ENCODE peak calls at places on chromosomes 3 and 15, in nine cellular contexts. U is fibroblast of lung, K is ovary, A is sigmoid colon, I is A549, Y is Peyer's patch, E is HCT116, V is fibroblast of mammary gland, Q is transverse colon. T is an unnamed sample.

GRCh38 chr3:9291991-9292390 is 42.5 kb upstream of the SRGAP3 start:
- DNase-seq in V (peak), E (no peak), A (no peak), U (no peak), Y (no peak), K (no peak), Q (no peak), I (no peak), T (no peak)

GRCh38 chr3:36674816-36675215 is 89.5 kb downstream of the DCLK3 start:
- DNase-seq in Q (no peak), I (no peak), A (no peak), V (no peak), K (no peak), U (no peak), Y (no peak), E (no peak), T (no peak)

GRCh38 chr3:118526758-118527526 is 507.7 kb downstream of the IGSF11 start:
- DNase-seq in K (no peak), Y (no peak), V (no peak), I (no peak), Q (no peak), E (no peak), A (no peak), U (no peak), T (no peak)

GRCh38 chr3:142993958-142994442 is 7.4 kb upstream of the U2SURP start:
- DNase-seq in I (peak), E (peak), A (no peak), K (peak), Y (peak), U (peak), V (peak), Q (peak), T (peak)

GRCh38 chr3:175075269-175075668 is 216.1 kb downstream of the NAALADL2 start:
- DNase-seq in K (no peak), Y (no peak), V (peak), A (no peak), E (no peak), I (no peak), Q (no peak), U (peak), T (no peak)

GRCh38 chr3:20190991-20191390 is 5.0 kb upstream of the SGO1 start:
- DNase-seq in Q (no peak), V (no peak), A (no peak), K (no peak), U (no peak), Y (no peak), E (no peak), I (no peak), T (no peak)

GRCh38 chr3:72265250-72265649 is 480.3 kb upstream of the PROK2 start:
- DNase-seq in U (peak), A (no peak), Q (no peak), E (peak), K (no peak), Y (no peak), V (peak), I (no peak), T (no peak)

GRCh38 chr3:197466586-197467399 is 89.0 kb downstream of the BDH1 start:
- DNase-seq in U (peak), V (peak), Y (no peak), E (no peak), I (peak), Q (no peak), K (no peak), A (no peak), T (no peak)

GRCh38 chr15:39592500-39592899 is 11.6 kb downstream of the THBS1 start:
- DNase-seq in Q (peak), K (no peak), I (no peak), U (peak), E (no peak), V (peak), A (no peak), Y (no peak), T (no peak)

GRCh38 chr15:35450492-35450891 is 95.5 kb downstream of the DPH6 start:
- DNase-seq in V (peak), E (no peak), Q (no peak), A (no peak), I (no peak), Y (no peak), U (peak), K (no peak), T (no peak)

GRCh38 chr15:76185716-76186115 is 125.6 kb downstream of the ETFA start:
- DNase-seq in V (peak), K (no peak), I (peak), A (no peak), Y (no peak), E (peak), Q (no peak), U (peak), T (peak)

GRCh38 chr3:143483214-143483613 is 363.6 kb downstream of the CHST2 start:
- DNase-seq in I (no peak), Y (no peak), E (no peak), U (no peak), V (no peak), Q (no peak), A (no peak), K (no peak), T (no peak)

GRCh38 chr3:172560026-172560425 is 36.8 kb upstream of the TNFSF10 start:
- DNase-seq in I (no peak), V (no peak), Y (no peak), U (no peak), A (no peak), K (no peak), Q (no peak), E (no peak), T (no peak)

GRCh38 chr3:180523040-180523439 is 78.9 kb upstream of the TTC14 start:
- DNase-seq in U (no peak), A (no peak), K (no peak), E (no peak), V (no peak), Y (no peak), Q (no peak), I (no peak), T (no peak)

GRCh38 chr3:31699309-31699953 is 166.7 kb downstream of the STT3B start:
- DNase-seq in K (no peak), Y (no peak), U (peak), I (peak), Q (no peak), A (no peak), E (no peak), V (peak), T (no peak)

GRCh38 chr15:71664622-71665021 is 145.7 kb upstream of the NR2E3 start:
- DNase-seq in U (no peak), A (no peak), V (no peak), E (no peak), K (no peak), I (no peak), Y (no peak), Q (no peak), T (no peak)

GRCh38 chr15:72859023-72859756 is 75.6 kb upstream of the ADPGK start:
- DNase-seq in A (no peak), E (no peak), I (no peak), K (no peak), Y (no peak), U (no peak), V (no peak), Q (peak), T (no peak)

GRCh38 chr3:5217824-5218595 is 30.5 kb downstream of the EDEM1 start:
- DNase-seq in V (peak), Y (no peak), I (no peak), E (no peak), A (no peak), U (peak), Q (no peak), K (peak), T (no peak)

GRCh38 chr3:138078096-138078495 is 37.3 kb downstream of the DZIP1L start:
- DNase-seq in E (peak), I (no peak), U (no peak), Y (no peak), K (no peak), Q (no peak), A (no peak), V (peak), T (no peak)

GRCh38 chr3:108250626-108251025 is 28.4 kb upstream of the IFT57 start:
- DNase-seq in E (no peak), Q (no peak), U (no peak), I (no peak), A (no peak), Y (no peak), K (no peak), V (peak), T (no peak)

GRCh38 chr3:125052671-125053303 is 3.0 kb downstream of the HEG1 start:
- DNase-seq in K (no peak), E (no peak), Q (no peak), U (peak), A (no peak), Y (no peak), I (no peak), V (peak), T (no peak)

GRCh38 chr15:48702569-48703239 is 57.2 kb upstream of the FBN1 start:
- DNase-seq in A (no peak), U (peak), I (no peak), Y (no peak), K (no peak), E (no peak), V (no peak), Q (no peak), T (no peak)

GRCh38 chr3:141528837-141529236 is 42.0 kb downstream of the RASA2 start:
- DNase-seq in A (no peak), I (no peak), U (no peak), V (no peak), Q (no peak), Y (no peak), E (no peak), K (no peak), T (no peak)

GRCh38 chr3:52685285-52685704 is 418 bp downstream of the PBRM1 start:
- DNase-seq in I (peak), Q (peak), A (peak), Y (peak), U (no peak), V (no peak), E (peak), K (no peak), T (peak)

GRCh38 chr3:36804295-36805055 is 40.1 kb upstream of the DCLK3 start:
- DNase-seq in U (no peak), A (no peak), V (no peak), Y (no peak), E (no peak), I (no peak), Q (no peak), K (no peak), T (peak)

GRCh38 chr3:51243919-51244318 is 141.2 kb upstream of the MANF start:
- DNase-seq in E (no peak), U (no peak), Q (no peak), Y (no peak), A (no peak), I (no peak), V (no peak), K (no peak), T (no peak)

GRCh38 chr3:158105124-158105709 is 1.0 kb downstream of the SHOX2 start:
- DNase-seq in Y (peak), I (peak), Q (no peak), A (no peak), V (peak), E (no peak), U (no peak), K (no peak), T (peak)

GRCh38 chr3:61141184-61141583 is 110.1 kb downstream of the FHIT start:
- DNase-seq in Y (no peak), Q (no peak), U (no peak), V (no peak), I (no peak), A (no peak), E (peak), K (no peak), T (no peak)

GRCh38 chr15:57610130-57610529 is 18.4 kb downstream of the MYZAP start:
- DNase-seq in K (peak), I (peak), E (peak), V (peak), U (peak), A (peak), Y (no peak), Q (peak), T (no peak)

GRCh38 chr3:94099311-94099710 is 36.5 kb downstream of the NSUN3 start:
- DNase-seq in Q (no peak), V (no peak), U (no peak), E (no peak), A (no peak), K (no peak), I (no peak), Y (no peak), T (no peak)

GRCh38 chr3:139132976-139133375 is 88.3 kb upstream of the PRR23C start:
- DNase-seq in I (no peak), E (no peak), Y (no peak), Q (no peak), V (no peak), U (no peak), K (no peak), A (no peak), T (no peak)

GRCh38 chr15:72118400-72118978 is at the start of gene SENP8:
- DNase-seq in A (no peak), Q (no peak), V (no peak), E (no peak), K (no peak), U (no peak), I (peak), Y (no peak), T (peak)

GRCh38 chr15:48580736-48581135 is 64.8 kb downstream of the FBN1 start:
- DNase-seq in K (no peak), I (no peak), V (no peak), Y (no peak), U (no peak), A (no peak), Q (no peak), E (no peak), T (no peak)

GRCh38 chr3:146640955-146641867 is 36.1 kb upstream of the PLSCR5 start:
- DNase-seq in I (peak), Y (no peak), K (no peak), A (no peak), E (peak), Q (no peak), V (peak), U (peak), T (peak)

GRCh38 chr3:47473391-47473790 is 2.4 kb downstream of the SCAP start:
- DNase-seq in U (no peak), E (no peak), Q (no peak), K (no peak), I (no peak), A (no peak), V (no peak), Y (no peak), T (no peak)

GRCh38 chr3:186825294-186825821 is 17.2 kb upstream of the ADIPOQ start:
- DNase-seq in V (peak), A (no peak), Y (no peak), I (no peak), U (peak), Q (no peak), E (no peak), K (no peak), T (peak)

GRCh38 chr3:151171145-151171544 is 31.9 kb downstream of the GPR171 start:
- DNase-seq in Q (peak), U (no peak), Y (peak), E (no peak), I (no peak), A (peak), K (no peak), V (no peak), T (no peak)

DNA sequence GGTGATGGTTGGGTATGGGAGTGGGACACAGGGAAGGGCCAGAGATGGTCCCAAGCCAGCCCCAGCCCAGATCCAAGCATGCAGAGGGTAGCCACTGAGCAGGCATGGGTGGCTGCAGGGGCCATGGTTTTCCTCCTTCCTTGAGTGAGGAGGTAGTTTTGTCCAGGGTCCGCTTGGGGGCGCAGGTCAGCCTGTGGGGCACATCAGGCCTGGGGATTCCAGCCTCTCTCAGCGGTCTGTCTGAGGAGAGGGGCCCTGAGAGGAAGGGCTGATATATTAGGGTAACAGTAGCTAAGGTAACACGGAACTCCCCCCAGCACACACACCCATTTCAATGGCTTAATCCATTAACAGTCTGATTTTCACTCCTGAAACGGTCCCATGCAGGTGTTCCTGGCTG is 22.7 kb upstream of the LCTL start:
- DNase-seq in K (no peak), Y (no peak), E (no peak), Q (no peak), V (no peak), U (no peak), A (no peak), I (no peak), T (no peak)
- TF ChIP-seq CTCF in K (no peak), Y (no peak), E (peak), Q (no peak), V (no peak), U (peak), A (no peak), I (peak), T (no peak)

GRCh38 chr3:106609666-106610301 is 741.0 kb upstream of the CBLB start:
- DNase-seq in E (peak), A (peak), V (peak), I (peak), Y (peak), Q (peak), K (peak), U (peak), T (peak)
- TF ChIP-seq CTCF in E (peak), A (peak), V (peak), I (peak), Y (peak), Q (peak), K (peak), U (peak), T (peak)

GRCh38 chr3:38551026-38551832 is 55.1 kb downstream of the EXOG start:
- DNase-seq in U (no peak), Q (peak), K (no peak), A (no peak), E (no peak), I (no peak), Y (no peak), V (no peak), T (no peak)

GRCh38 chr3:38549082-38549481 is 52.9 kb downstream of the EXOG start:
- DNase-seq in K (no peak), E (no peak), Q (peak), I (no peak), U (no peak), A (no peak), V (no peak), Y (no peak), T (no peak)

GRCh38 chr3:38548154-38548931 is 52.2 kb downstream of the EXOG start:
- DNase-seq in K (no peak), E (no peak), V (no peak), Q (peak), A (no peak), U (no peak), I (no peak), Y (no peak), T (no peak)

GRCh38 chr3:38549957-38550840 is 54.1 kb downstream of the EXOG start:
- DNase-seq in Y (no peak), V (no peak), U (no peak), E (no peak), Q (peak), A (no peak), K (no peak), I (no peak), T (no peak)

GRCh38 chr3:38549486-38549885 is 53.3 kb downstream of the EXOG start:
- DNase-seq in U (no peak), K (no peak), Y (no peak), A (no peak), Q (no peak), I (no peak), V (no peak), E (no peak), T (no peak)
- TF ChIP-seq CTCF in U (no peak), K (no peak), Y (no peak), A (no peak), Q (no peak), I (no peak), V (no peak), E (no peak), T (no peak)

GRCh38 chr15:41950127-41950483 is 22.3 kb downstream of the EHD4 start:
- DNase-seq in A (no peak), K (no peak), V (no peak), U (no peak), E (no peak), Q (no peak), I (no peak), Y (no peak), T (no peak)

GRCh38 chr15:41949400-41950126 is 22.8 kb downstream of the EHD4 start:
- DNase-seq in V (no peak), E (no peak), I (no peak), U (no peak), Q (no peak), Y (no peak), K (no peak), A (no peak), T (no peak)

GRCh38 chr15:41950505-41950904 is 21.9 kb downstream of the EHD4 start:
- DNase-seq in Y (no peak), E (no peak), U (peak), A (no peak), V (peak), I (no peak), K (no peak), Q (no peak), T (no peak)

GRCh38 chr15:41952003-41952563 is 20.3 kb downstream of the EHD4 start:
- DNase-seq in V (no peak), K (no peak), E (no peak), A (no peak), Q (no peak), Y (no peak), I (no peak), U (no peak), T (no peak)

GRCh38 chr15:41951571-41951970 is 20.8 kb downstream of the EHD4 start:
- DNase-seq in U (no peak), K (no peak), Y (no peak), Q (no peak), E (no peak), A (no peak), V (no peak), I (no peak), T (no peak)
- TF ChIP-seq CTCF in U (no peak), K (no peak), Y (no peak), Q (no peak), E (no peak), A (no peak), V (no peak), I (no peak), T (no peak)

GRCh38 chr3:169710619-169711018 is 47.1 kb upstream of the MECOM start:
- DNase-seq in A (no peak), E (no peak), K (no peak), I (no peak), Y (no peak), Q (no peak), U (peak), V (peak), T (no peak)
- TF ChIP-seq CTCF in A (no peak), E (no peak), K (no peak), I (no peak), Y (no peak), Q (no peak), U (no peak), V (no peak), T (no peak)

T was measured in nephron progenitor cell.